ENCODE peak calls at places on chromosomes 2 and 18, in eight cellular contexts. L is T-helper 1 cell; Z is AG08395; Y is SW480; T is stimulated activated CD4-positive, alpha-beta T cell treated with anti-CD3 and anti-CD28 coated beads, Interleukin-1b, Interleukin-23, amount 100 ng/mL, for 48 hours; D is HTR-8/SVneo; F is effector CD4-positive, alpha-beta T cell; P is NCI-H510A treated with DMSO at 0.1 percent for 48 hours. H is an unnamed sample.

GRCh38 chr2:23021311-23022120 is 363.5 kb upstream of the KLHL29 start:
- DNase-seq in L (no peak), Z (no peak), Y (no peak), T (no peak), D (no peak), F (no peak), P (no peak), H (no peak)

GRCh38 chr2:23698116-23698732 is 228.7 kb downstream of the ATAD2B start:
- DNase-seq in L (no peak), Z (no peak), Y (no peak), T (no peak), D (no peak), F (no peak), P (no peak), H (no peak)

GRCh38 chr18:27005589-27005988 is 140.1 kb upstream of the AQP4 start:
- DNase-seq in L (no peak), Z (no peak), Y (peak), T (no peak), D (no peak), F (no peak), P (no peak), H (peak)

GRCh38 chr2:177064417-177064816 is 148.2 kb upstream of the HNRNPA3 start:
- DNase-seq in L (no peak), Z (no peak), Y (no peak), T (no peak), D (no peak), F (no peak), P (no peak), H (no peak)

GRCh38 chr2:38771632-38772031 is 6.4 kb upstream of the GEMIN6 start:
- DNase-seq in L (no peak), Z (peak), Y (no peak), T (no peak), D (peak), F (no peak), P (no peak), H (no peak)

GRCh38 chr2:146642066-146642465 is 1202.8 kb upstream of the ACVR2A start:
- DNase-seq in L (no peak), Z (no peak), Y (no peak), T (no peak), D (no peak), F (no peak), P (peak), H (no peak)

GRCh38 chr2:201406077-201406662 is 45.1 kb downstream of the TRAK2 start:
- DNase-seq in L (no peak), Z (peak), Y (no peak), T (no peak), D (no peak), F (no peak), P (no peak), H (no peak)

GRCh38 chr2:13260401-13260800 is 543.7 kb downstream of the TRIB2 start:
- DNase-seq in L (no peak), Z (no peak), Y (no peak), T (no peak), D (no peak), F (no peak), P (no peak), H (no peak)

GRCh38 chr2:209388416-209389037 is 35.3 kb upstream of the MAP2 start:
- DNase-seq in L (no peak), Z (no peak), Y (no peak), T (no peak), D (no peak), F (no peak), P (no peak), H (no peak)

GRCh38 chr2:39728941-39729351 is 50.1 kb downstream of the THUMPD2 start:
- DNase-seq in L (no peak), Z (peak), Y (peak), T (peak), D (peak), F (no peak), P (no peak), H (peak)

GRCh38 chr2:13014783-13015182 is 298.0 kb downstream of the TRIB2 start:
- DNase-seq in L (no peak), Z (no peak), Y (no peak), T (no peak), D (no peak), F (no peak), P (no peak), H (no peak)

GRCh38 chr2:98913916-98914712 is 21.9 kb downstream of the CRACDL start:
- DNase-seq in L (no peak), Z (no peak), Y (no peak), T (no peak), D (no peak), F (no peak), P (peak), H (no peak)

GRCh38 chr18:73891572-73892421 is 255.8 kb downstream of the FBXO15 start:
- DNase-seq in L (no peak), Z (no peak), Y (no peak), T (no peak), D (no peak), F (no peak), P (peak), H (no peak)

GRCh38 chr2:152307863-152308262 is 27.1 kb upstream of the FMNL2 start:
- DNase-seq in L (no peak), Z (no peak), Y (no peak), T (no peak), D (no peak), F (no peak), P (no peak), H (no peak)

GRCh38 chr18:26745288-26745975 is 120.1 kb downstream of the AQP4 start:
- DNase-seq in L (no peak), Z (no peak), Y (no peak), T (no peak), D (no peak), F (no peak), P (peak), H (no peak)

GRCh38 chr2:202104286-202104870 is 31.3 kb downstream of the KIAA2012 start:
- DNase-seq in L (no peak), Z (peak), Y (peak), T (peak), D (peak), F (no peak), P (peak), H (peak)

H was measured in GM12865.